ENCODE peak calls at places on chromosomes 16 and 17, in nine cellular contexts. E is AG09319, I is stomach, W is left ventricle myocardium inferior, B is astrocyte of the spinal cord, X is adrenal gland, P is hepatocyte, H is A549, T is fibroblast of lung. V is an unnamed sample.

GRCh38 chr16:73289232-73289631 is 241.3 kb upstream of the ZFHX3 start:
- DNase-seq in E (no peak), I (no peak), W (no peak), B (no peak), X (no peak), P (no peak), H (no peak), T (no peak), V (no peak)

GRCh38 chr16:69187387-69187890 is 475 bp downstream of the SNTB2 start:
- DNase-seq in E (no peak), I (peak; percentile 60), W (peak; percentile 58), B (no peak), X (peak; percentile 71), P (peak; percentile 76), H (peak; percentile 52), T (peak; percentile 38), V (peak; percentile 62)

GRCh38 chr16:86577314-86577971 is 906 bp upstream of the FOXL1 start:
- DNase-seq in E (no peak), I (no peak), W (no peak), B (peak; percentile 83), X (no peak), P (peak; percentile 31), H (no peak), T (peak; percentile 80), V (no peak)

GRCh38 chr16:621526-622105 is 9.2 kb upstream of the WFIKKN1 start:
- DNase-seq in E (no peak), I (no peak), W (no peak), B (no peak), X (no peak), P (peak; percentile 5), H (no peak), T (no peak), V (no peak)

GRCh38 chr17:265726-266125 is 84.3 kb upstream of the DOC2B start:
- DNase-seq in E (no peak), I (peak; percentile 16), W (peak; percentile 33), B (no peak), X (no peak), P (no peak), H (no peak), T (no peak), V (peak; percentile 33)

GRCh38 chr17:41212524-41213169 is 13.8 kb upstream of the KRTAP9-2 start:
- DNase-seq in E (no peak), I (no peak), W (no peak), B (no peak), X (no peak), P (no peak), H (peak; percentile 18), T (no peak), V (no peak)

GRCh38 chr17:32514587-32514986 is 27.8 kb downstream of the CDK5R1 start:
- DNase-seq in E (no peak), I (no peak), W (no peak), B (no peak), X (no peak), P (no peak), H (no peak), T (no peak), V (no peak)

GRCh38 chr17:38449364-38449763 is 21.1 kb downstream of the ARHGAP23 start:
- DNase-seq in E (no peak), I (no peak), W (no peak), B (no peak), X (no peak), P (peak; percentile 76), H (no peak), T (peak; percentile 66), V (no peak)

GRCh38 chr16:66906916-66907836 is 11.5 kb downstream of the CDH16 start:
- DNase-seq in E (no peak), I (no peak), W (no peak), B (no peak), X (no peak), P (no peak), H (no peak), T (no peak), V (peak; percentile 32)

GRCh38 chr17:13031718-13032350 is 14.0 kb upstream of the ELAC2 start:
- DNase-seq in E (no peak), I (peak; percentile 53), W (peak; percentile 39), B (peak; percentile 44), X (peak; percentile 63), P (peak; percentile 60), H (peak; percentile 52), T (peak; percentile 20), V (no peak)

GRCh38 chr17:33377837-33378236 is 84.7 kb upstream of the ASIC2 start:
- DNase-seq in E (no peak), I (no peak), W (no peak), B (no peak), X (no peak), P (no peak), H (no peak), T (no peak), V (no peak)

GRCh38 chr17:43020030-43020621 is 2.1 kb downstream of the VAT1 start:
- DNase-seq in E (no peak), I (no peak), W (no peak), B (no peak), X (peak; percentile 55), P (no peak), H (no peak), T (no peak), V (no peak)

GRCh38 chr17:45261577-45262515 is at the start of gene SPATA32:
- DNase-seq in E (no peak), I (peak; percentile 73), W (peak; percentile 68), B (no peak), X (peak; percentile 56), P (peak; percentile 70), H (no peak), T (peak; percentile 19), V (peak; percentile 71)

GRCh38 chr17:6330936-6331335 is 104.0 kb downstream of the AIPL1 start:
- DNase-seq in E (no peak), I (no peak), W (no peak), B (no peak), X (no peak), P (no peak), H (no peak), T (no peak), V (no peak)

GRCh38 chr17:74128456-74128855 is 75.0 kb upstream of the RPL38 start:
- DNase-seq in E (no peak), I (no peak), W (no peak), B (no peak), X (no peak), P (no peak), H (no peak), T (no peak), V (no peak)

GRCh38 chr17:82239926-82240505 is 11.2 kb downstream of the SLC16A3 start:
- DNase-seq in E (no peak), I (no peak), W (no peak), B (no peak), X (peak; percentile 89), P (no peak), H (no peak), T (no peak), V (no peak)

GRCh38 chr17:82242698-82242976 is 13.8 kb downstream of the SLC16A3 start:
- DNase-seq in E (no peak), I (no peak), W (no peak), B (no peak), X (peak; percentile 47), P (no peak), H (no peak), T (no peak), V (no peak)

GRCh38 chr17:82241926-82242697 is 13.3 kb downstream of the SLC16A3 start:
- DNase-seq in E (no peak), I (no peak), W (peak; percentile 61), B (no peak), X (no peak), P (no peak), H (no peak), T (peak; percentile 63), V (peak; percentile 62)

GRCh38 chr17:82240506-82241182 is 11.8 kb downstream of the SLC16A3 start:
- DNase-seq in E (no peak), I (no peak), W (no peak), B (no peak), X (no peak), P (no peak), H (no peak), T (no peak), V (no peak)

GRCh38 chr17:82241183-82241925 is 12.5 kb downstream of the SLC16A3 start:
- DNase-seq in E (no peak), I (peak; percentile 69), W (peak; percentile 82), B (peak; percentile 69), X (peak; percentile 93), P (no peak), H (no peak), T (peak; percentile 64), V (peak; percentile 76)
- TF ChIP-seq CTCF in E (no peak), I (no peak), W (no peak), B (no peak), X (no peak), P (no peak), H (no peak), T (no peak), V (no peak)

DNA sequence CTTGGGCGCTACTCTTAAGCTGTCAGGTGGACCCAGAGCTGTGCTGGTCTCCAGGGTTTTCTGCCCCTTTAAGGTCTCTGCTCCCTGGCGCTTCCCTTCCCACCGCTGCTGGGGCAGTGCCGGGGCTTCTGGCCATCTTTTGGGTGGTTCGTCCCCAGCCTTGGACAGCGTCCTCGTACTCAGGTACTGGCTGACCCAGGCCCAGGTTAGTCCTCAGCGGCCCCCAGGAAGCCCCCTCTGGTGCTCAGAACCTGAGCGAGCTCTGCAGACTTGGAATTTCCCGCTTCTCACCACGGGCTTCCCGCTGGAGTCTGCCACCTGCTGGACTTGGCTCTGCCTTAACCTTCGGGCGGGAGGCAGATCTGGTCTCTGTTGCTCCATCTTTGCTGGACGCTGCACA is 94.1 kb upstream of the ZNF750 start:
- DNase-seq in E (no peak), I (peak; percentile 17), W (peak; percentile 7), B (no peak), X (no peak), P (no peak), H (no peak), T (no peak), V (no peak)
- TF ChIP-seq CTCF in E (no peak), I (no peak), W (no peak), B (peak; percentile 13), X (no peak), P (peak; percentile 7), H (no peak), T (no peak), V (no peak)

GRCh38 chr17:66737524-66737923 is 97.4 kb upstream of the CACNG5 start:
- DNase-seq in E (peak; percentile 35), I (no peak), W (peak; percentile 43), B (peak; percentile 62), X (no peak), P (peak; percentile 24), H (no peak), T (peak; percentile 61), V (peak; percentile 40)
- TF ChIP-seq CTCF in E (peak; percentile 41), I (no peak), W (peak; percentile 57), B (peak; percentile 31), X (peak; percentile 23), P (peak; percentile 29), H (no peak), T (peak; percentile 9), V (peak; percentile 47)

DNA sequence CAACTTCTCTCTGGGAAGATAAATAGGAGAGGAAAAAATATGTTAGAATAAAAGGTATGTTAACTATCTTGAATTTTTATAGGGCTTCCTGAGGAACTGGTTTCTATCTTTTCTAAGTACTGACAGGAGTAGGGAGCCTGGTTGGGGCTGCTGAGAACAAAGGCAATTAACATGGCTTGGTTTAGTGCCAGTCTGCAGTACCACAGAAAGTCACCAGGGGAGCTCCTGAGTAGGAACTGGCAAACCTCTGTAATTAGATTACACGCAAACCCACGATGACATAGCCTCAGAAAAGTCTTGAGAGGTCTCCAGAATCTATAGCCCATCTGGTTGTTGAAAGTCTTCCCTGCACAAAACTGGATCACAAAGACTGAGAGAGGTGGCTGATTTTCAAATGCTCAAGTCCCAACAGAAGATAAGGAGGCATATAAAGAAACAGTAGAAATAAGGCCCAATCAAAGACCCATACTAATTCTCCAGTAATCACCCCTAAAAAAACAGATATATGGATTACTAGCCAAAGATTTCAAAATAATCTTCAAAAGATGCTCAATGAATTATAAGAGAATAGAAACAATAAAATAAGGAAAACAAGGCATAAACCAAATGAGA is 11.7 kb upstream of the CNTNAP4 start:
- DNase-seq in E (no peak), I (no peak), W (no peak), B (peak; percentile 16), X (peak; percentile 46), P (peak; percentile 31), H (peak; percentile 3), T (peak; percentile 0), V (no peak)
- TF ChIP-seq CTCF in E (no peak), I (no peak), W (peak; percentile 11), B (peak; percentile 56), X (no peak), P (peak; percentile 21), H (no peak), T (no peak), V (no peak)